ENCODE peak calls at places on chromosome 12, in five cellular contexts. I, G, P, B and K are unnamed samples. For H3K4me1, the result is how much of the 10 kb centered on the place peaks cover.

GRCh38 chr12:130116791-130117190 is 45.5 kb upstream of the FZD10 start:
- DNase-seq in P (no peak), I (no peak), B (no peak), G (no peak), K (no peak)

GRCh38 chr12:9751204-9752144 is 9.2 kb downstream of the CD69 start:
- DNase-seq in P (no peak), G (peak), B (no peak), I (no peak), K (no peak)

GRCh38 chr12:51846911-51847829 is 1.3 kb downstream of the FIGNL2 start:
- DNase-seq in P (peak), G (peak), I (no peak), B (no peak), K (no peak)

GRCh38 chr12:49874142-49874897 is 29.4 kb downstream of the FAIM2 start:
- DNase-seq in G (no peak), P (no peak), I (no peak), B (no peak), K (no peak)

GRCh38 chr12:124684496-124684895 is 117.1 kb upstream of the NCOR2 start:
- DNase-seq in P (no peak), B (no peak), G (no peak), I (no peak), K (no peak)

GRCh38 chr12:47801170-47801903 is 18.4 kb downstream of the HDAC7 start:
- DNase-seq in P (peak), B (no peak), I (no peak), G (no peak), K (no peak)

GRCh38 chr12:100733817-100734593 is 60.6 kb upstream of the ANO4 start:
- DNase-seq in G (peak), P (no peak), B (no peak), I (no peak), K (no peak)

GRCh38 chr12:2641209-2641608 is 153.6 kb upstream of the FKBP4 start:
- DNase-seq in G (no peak), B (no peak), P (peak), I (no peak), K (peak)

GRCh38 chr12:50840809-50841487 is 1.8 kb upstream of the TMPRSS12 start:
- DNase-seq in I (no peak), P (no peak), G (no peak), B (no peak), K (no peak)

GRCh38 chr12:1533205-1533601 is 61.2 kb downstream of the FBXL14 start:
- DNase-seq in I (no peak), B (no peak), P (no peak), G (no peak), K (no peak)

GRCh38 chr12:585062-586061 is 77.9 kb downstream of the NINJ2 start:
- DNase-seq in G (no peak), I (peak), B (no peak), P (no peak), K (no peak)

GRCh38 chr12:38886064-38886463 is 19.3 kb downstream of the CPNE8 start:
- DNase-seq in P (no peak), B (no peak), I (peak), G (no peak), K (no peak)

GRCh38 chr12:25781223-25781622 is 177.3 kb upstream of the RASSF8 start:
- DNase-seq in P (no peak), I (no peak), B (no peak), G (no peak), K (no peak)

GRCh38 chr12:57475271-57476161 is 4.2 kb downstream of the ARHGAP9 start:
- DNase-seq in P (peak), I (no peak), B (no peak), G (peak), K (no peak)

GRCh38 chr12:39451977-39452376 is 9.1 kb upstream of the KIF21A start:
- DNase-seq in I (no peak), B (no peak), G (no peak), P (no peak), K (peak)

GRCh38 chr12:20451759-20452158 is 83.4 kb downstream of the PDE3A start:
- DNase-seq in G (no peak), I (no peak), P (no peak), B (no peak), K (no peak)

GRCh38 chr12:49615725-49616124 is 7.6 kb upstream of the PRPF40B start:
- DNase-seq in P (no peak), I (no peak), B (no peak), G (no peak), K (no peak)

GRCh38 chr12:129486931-129487330 is 416.9 kb downstream of the TMEM132D start:
- DNase-seq in B (no peak), I (no peak), P (no peak), G (no peak), K (no peak)

GRCh38 chr12:116529048-116529447 is 30.1 kb upstream of the MAP1LC3B2 start:
- DNase-seq in P (no peak), I (no peak), G (no peak), B (no peak), K (no peak)

GRCh38 chr12:42199007-42199406 is 39.0 kb downstream of the YAF2 start:
- DNase-seq in G (no peak), I (no peak), B (no peak), P (no peak), K (no peak)

GRCh38 chr12:6950401-6950801 is 755 bp upstream of the PTPN6 start:
- DNase-seq in P (no peak), B (no peak), I (no peak), G (no peak), K (no peak)

GRCh38 chr12:76199808-76200207 is 115.3 kb upstream of the NAP1L1 start:
- DNase-seq in B (no peak), I (no peak), P (no peak), G (no peak), K (no peak)

GRCh38 chr12:108561852-108562347 is 496 bp upstream of the ISCU start:
- DNase-seq in P (no peak), G (no peak), I (no peak), B (no peak), K (no peak)

GRCh38 chr12:110022980-110023633 is 23.9 kb downstream of the ANKRD13A start:
- DNase-seq in P (no peak), B (no peak), G (no peak), I (no peak), K (no peak)

GRCh38 chr12:1453801-1454200 is 140.6 kb downstream of the FBXL14 start:
- DNase-seq in G (no peak), B (no peak), I (no peak), P (no peak), K (no peak)

GRCh38 chr12:28507055-28507454 is 316.8 kb downstream of the CCDC91 start:
- DNase-seq in B (no peak), G (no peak), P (no peak), I (no peak), K (no peak)

GRCh38 chr12:39553476-39553875 is 66.1 kb downstream of the ABCD2 start:
- DNase-seq in G (no peak), B (no peak), P (no peak), I (no peak), K (no peak)

DNA sequence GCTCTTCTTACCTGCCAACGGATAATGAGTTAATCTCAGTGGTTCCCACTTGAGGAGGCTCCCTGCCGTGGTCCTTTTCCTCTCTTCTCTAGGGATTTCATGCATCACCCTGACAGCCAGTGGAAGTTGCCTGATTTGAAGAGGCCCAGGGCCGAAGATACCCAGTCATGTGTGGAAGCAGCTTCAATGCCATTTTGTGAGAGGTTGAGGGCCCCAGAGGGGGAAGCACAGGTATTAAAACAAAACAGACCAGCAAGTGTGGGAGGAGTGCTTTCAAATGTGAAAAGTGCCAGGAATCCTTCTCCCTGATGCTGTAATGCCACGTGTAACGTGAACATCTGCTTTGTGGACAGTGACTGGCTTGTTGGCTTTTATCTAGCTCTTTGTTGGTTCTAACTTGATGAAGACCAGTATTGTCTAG is 1.5 kb downstream of the TCP11L2 start:
- DNase-seq in G (no peak), I (no peak), B (no peak), P (no peak), K (no peak)
- H3K4me1 ChIP-seq in G (under half), I (under half), B (half or more), P (half or more), K (under half)

GRCh38 chr12:54420766-54421144 is 1.7 kb upstream of the ITGA5 start:
- DNase-seq in I (no peak), G (no peak), B (peak), P (no peak), K (no peak)

GRCh38 chr12:54421175-54421872 is 2.3 kb upstream of the ITGA5 start:
- DNase-seq in I (no peak), P (no peak), B (peak), G (no peak), K (no peak)

GRCh38 chr12:54418441-54419087 is 502 bp downstream of the ITGA5 start:
- DNase-seq in P (no peak), I (no peak), G (no peak), B (no peak), K (no peak)

GRCh38 chr12:54417712-54418440 is 1.2 kb downstream of the ITGA5 start:
- DNase-seq in P (peak), I (no peak), B (peak), G (no peak), K (no peak)

DNA sequence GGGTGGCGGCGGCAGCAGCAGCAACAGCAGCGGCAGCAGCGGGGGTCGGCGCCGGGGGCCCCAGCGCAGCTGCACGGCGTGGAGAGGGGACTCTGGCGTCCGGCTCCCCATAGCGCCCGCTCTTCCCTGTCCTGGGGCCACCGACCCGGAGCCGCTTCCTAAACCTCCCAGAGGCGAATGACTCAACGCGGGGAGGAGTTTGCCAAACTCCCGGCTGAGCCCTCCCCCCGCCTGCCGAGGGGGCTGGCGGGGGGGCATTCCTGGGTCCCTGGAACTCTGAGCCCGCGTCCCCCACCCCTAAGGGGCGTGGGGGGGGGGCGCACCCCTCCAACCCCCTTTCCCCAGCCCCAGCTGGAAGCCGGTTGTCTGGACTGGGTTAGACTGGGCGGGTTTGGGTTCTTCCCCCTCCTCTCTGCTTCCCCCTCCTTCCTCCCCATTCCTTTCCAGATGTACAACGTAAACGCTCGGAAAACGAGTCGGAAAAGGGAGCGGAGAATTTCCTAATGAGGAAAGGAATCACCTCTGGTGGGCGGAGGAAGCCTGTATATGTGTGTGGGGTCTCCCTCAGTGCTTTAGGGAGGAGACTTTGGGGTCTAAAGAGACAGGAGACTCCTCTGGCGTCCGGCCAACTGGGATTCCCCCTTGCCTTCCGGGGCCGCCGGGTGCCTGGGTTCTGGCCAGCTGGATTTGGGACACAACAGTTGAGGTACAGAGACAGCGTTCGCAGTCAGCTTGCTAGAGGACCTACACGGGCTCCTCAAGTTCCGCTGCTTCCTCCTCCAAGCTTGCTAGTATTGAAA is at the start of gene ITGA5:
- DNase-seq in I (peak), P (peak), B (peak), G (peak), K (no peak)
- H3K4me1 ChIP-seq in I (under half), P (half or more), B (under half), G (under half), K (under half)

GRCh38 chr12:106109168-106109910 is 29.4 kb downstream of the NUAK1 start:
- DNase-seq in B (no peak), P (no peak), I (no peak), G (no peak), K (no peak)
- H3K4me1 ChIP-seq in B (half or more), P (half or more), I (under half), G (under half), K (under half)

DNA sequence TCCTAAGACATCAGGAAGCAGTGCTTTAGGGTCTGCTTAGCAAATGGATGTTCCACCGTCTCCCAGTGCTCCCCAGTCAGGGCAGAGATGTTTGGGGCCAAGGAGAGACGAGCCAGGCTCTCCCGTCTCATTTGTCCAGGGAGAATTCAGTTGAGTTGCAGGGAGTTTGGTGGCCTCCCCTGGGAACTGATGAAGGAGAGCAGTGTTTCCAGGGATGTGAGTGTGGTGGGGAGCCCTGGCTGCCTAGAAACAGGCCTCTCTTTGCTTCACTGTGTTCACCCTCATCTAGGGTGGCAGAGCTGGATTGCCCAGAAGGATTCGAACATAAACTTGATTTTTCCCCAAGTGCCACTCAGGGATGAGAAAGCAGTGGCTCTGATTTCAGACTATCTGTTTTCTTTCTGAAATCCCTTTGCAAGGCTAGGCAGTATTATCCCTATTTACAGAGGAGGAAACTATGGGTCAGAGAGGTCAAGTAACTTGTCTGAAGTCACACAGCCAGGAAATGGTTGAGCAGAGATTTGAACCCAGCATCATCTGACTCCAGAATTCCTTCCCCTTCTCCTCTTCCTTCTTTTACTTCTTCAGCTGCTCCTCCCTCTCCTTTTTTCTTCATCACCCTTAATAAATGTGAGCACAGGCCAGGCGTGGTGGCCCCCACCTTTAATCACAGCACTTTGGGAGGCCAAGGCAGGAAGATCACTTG is 6.6 kb downstream of the TPCN1 start:
- DNase-seq in P (no peak), B (no peak), G (no peak), I (no peak), K (no peak)
- H3K4me1 ChIP-seq in P (half or more), B (half or more), G (under half), I (under half), K (under half)

GRCh38 chr12:120259418-120260202 is 5.9 kb downstream of the PXN start:
- DNase-seq in I (no peak), P (no peak), B (peak), G (no peak), K (no peak)

GRCh38 chr12:120257041-120257821 is 8.3 kb downstream of the PXN start:
- DNase-seq in P (peak), B (peak), I (no peak), G (no peak), K (no peak)

GRCh38 chr12:120254809-120255208 is 10.7 kb downstream of the PXN start:
- DNase-seq in G (no peak), B (no peak), P (no peak), I (no peak), K (no peak)

GRCh38 chr12:120260607-120261006 is 4.9 kb downstream of the PXN start:
- DNase-seq in I (no peak), P (no peak), B (no peak), G (no peak), K (no peak)

GRCh38 chr12:120258323-120258896 is 7.1 kb downstream of the PXN start:
- DNase-seq in P (no peak), G (no peak), I (no peak), B (no peak), K (no peak)
- H3K4me1 ChIP-seq in P (half or more), G (under half), I (under half), B (half or more), K (under half)

GRCh38 chr12:65905941-65906471 is 81.7 kb downstream of the HMGA2 start:
- DNase-seq in P (no peak), I (no peak), G (no peak), B (no peak), K (no peak)
- H3K4me1 ChIP-seq in P (under half), I (under half), G (under half), B (under half), K (under half)

GRCh38 chr12:96401061-96401871 is 1.0 kb upstream of the CDK17 start:
- DNase-seq in P (peak), I (no peak), G (peak), B (no peak), K (no peak)
- H3K4me1 ChIP-seq in P (under half), I (under half), G (under half), B (under half), K (under half)

GRCh38 chr12:122946690-122947271 is 19.5 kb downstream of the ABCB9 start:
- DNase-seq in I (no peak), B (peak), P (peak), G (peak), K (no peak)
- H3K4me1 ChIP-seq in I (under half), B (under half), P (under half), G (under half), K (under half)